ENCODE peak calls at places on chromosome 5, in nine cellular contexts. One of them, this sample, is unnamed. For H3K9me3, the result is how much of the 10 kb centered on the place peaks cover.

GRCh38 chr5:117186751-117187150 is 612.1 kb upstream of the SEMA6A start:
- DNase-seq in endodermal cell: no peak
- DNase-seq in upper lobe of right lung: no peak
- DNase-seq in neuronal stem cell: no peak
- DNase-seq in psoas muscle: no peak
- DNase-seq in body of pancreas: no peak
- DNase-seq in fibroblast of lung: no peak
- DNase-seq in mammary epithelial cell: no peak
- DNase-seq in suprapubic skin: no peak
- DNase-seq in this sample: no peak

GRCh38 chr5:151264113-151264512 is 11.1 kb downstream of the GM2A start:
- DNase-seq in psoas muscle: no peak
- DNase-seq in endodermal cell: no peak
- DNase-seq in body of pancreas: no peak
- DNase-seq in neuronal stem cell: no peak
- DNase-seq in suprapubic skin: no peak
- DNase-seq in mammary epithelial cell: peak
- DNase-seq in upper lobe of right lung: no peak
- DNase-seq in fibroblast of lung: peak
- DNase-seq in this sample: no peak

GRCh38 chr5:14721990-14722656 is 57.6 kb downstream of the OTULIN start:
- DNase-seq in suprapubic skin: no peak
- DNase-seq in psoas muscle: no peak
- DNase-seq in neuronal stem cell: no peak
- DNase-seq in fibroblast of lung: no peak
- DNase-seq in upper lobe of right lung: no peak
- DNase-seq in mammary epithelial cell: no peak
- DNase-seq in body of pancreas: no peak
- DNase-seq in endodermal cell: no peak
- DNase-seq in this sample: no peak

GRCh38 chr5:98296426-98296825 is 477.0 kb upstream of the RGMB start:
- DNase-seq in body of pancreas: no peak
- DNase-seq in upper lobe of right lung: no peak
- DNase-seq in endodermal cell: no peak
- DNase-seq in mammary epithelial cell: peak
- DNase-seq in fibroblast of lung: peak
- DNase-seq in neuronal stem cell: no peak
- DNase-seq in suprapubic skin: no peak
- DNase-seq in psoas muscle: no peak
- DNase-seq in this sample: no peak

GRCh38 chr5:132760601-132761317 is 13.5 kb downstream of the CCNI2 start:
- DNase-seq in fibroblast of lung: no peak
- DNase-seq in mammary epithelial cell: no peak
- DNase-seq in endodermal cell: peak
- DNase-seq in suprapubic skin: peak
- DNase-seq in psoas muscle: no peak
- DNase-seq in neuronal stem cell: no peak
- DNase-seq in body of pancreas: no peak
- DNase-seq in upper lobe of right lung: no peak
- DNase-seq in this sample: no peak

GRCh38 chr5:59123595-59124561 is 541.0 kb downstream of the RAB3C start:
- DNase-seq in body of pancreas: no peak
- DNase-seq in mammary epithelial cell: no peak
- DNase-seq in endodermal cell: no peak
- DNase-seq in fibroblast of lung: no peak
- DNase-seq in neuronal stem cell: no peak
- DNase-seq in upper lobe of right lung: no peak
- DNase-seq in psoas muscle: no peak
- DNase-seq in suprapubic skin: no peak
- DNase-seq in this sample: no peak

GRCh38 chr5:88144219-88145040 is 124.2 kb downstream of the TMEM161B start:
- DNase-seq in suprapubic skin: no peak
- DNase-seq in body of pancreas: no peak
- DNase-seq in mammary epithelial cell: no peak
- DNase-seq in neuronal stem cell: peak
- DNase-seq in endodermal cell: peak
- DNase-seq in fibroblast of lung: no peak
- DNase-seq in psoas muscle: peak
- DNase-seq in upper lobe of right lung: no peak
- DNase-seq in this sample: no peak

GRCh38 chr5:66818935-66819328 is 222.7 kb downstream of the MAST4 start:
- DNase-seq in body of pancreas: no peak
- DNase-seq in mammary epithelial cell: no peak
- DNase-seq in upper lobe of right lung: no peak
- DNase-seq in endodermal cell: no peak
- DNase-seq in fibroblast of lung: no peak
- DNase-seq in suprapubic skin: no peak
- DNase-seq in neuronal stem cell: no peak
- DNase-seq in psoas muscle: no peak
- DNase-seq in this sample: no peak

GRCh38 chr5:2182020-2182419 is 299.3 kb upstream of the IRX4 start:
- DNase-seq in psoas muscle: no peak
- DNase-seq in upper lobe of right lung: no peak
- DNase-seq in fibroblast of lung: no peak
- DNase-seq in body of pancreas: no peak
- DNase-seq in neuronal stem cell: no peak
- DNase-seq in endodermal cell: no peak
- DNase-seq in mammary epithelial cell: no peak
- DNase-seq in suprapubic skin: no peak
- DNase-seq in this sample: no peak

GRCh38 chr5:2180456-2180855 is 297.7 kb upstream of the IRX4 start:
- DNase-seq in mammary epithelial cell: no peak
- DNase-seq in body of pancreas: no peak
- DNase-seq in fibroblast of lung: no peak
- DNase-seq in suprapubic skin: no peak
- DNase-seq in upper lobe of right lung: no peak
- DNase-seq in neuronal stem cell: no peak
- DNase-seq in psoas muscle: no peak
- DNase-seq in endodermal cell: no peak
- DNase-seq in this sample: peak

GRCh38 chr5:2179861-2180260 is 297.1 kb upstream of the IRX4 start:
- DNase-seq in suprapubic skin: no peak
- DNase-seq in fibroblast of lung: no peak
- DNase-seq in upper lobe of right lung: no peak
- DNase-seq in body of pancreas: no peak
- DNase-seq in psoas muscle: no peak
- DNase-seq in endodermal cell: no peak
- DNase-seq in neuronal stem cell: no peak
- DNase-seq in mammary epithelial cell: no peak
- DNase-seq in this sample: no peak

GRCh38 chr5:2183154-2184023 is 300.7 kb upstream of the IRX4 start:
- DNase-seq in suprapubic skin: no peak
- DNase-seq in fibroblast of lung: no peak
- DNase-seq in psoas muscle: no peak
- DNase-seq in body of pancreas: no peak
- DNase-seq in mammary epithelial cell: no peak
- DNase-seq in upper lobe of right lung: no peak
- DNase-seq in endodermal cell: peak
- DNase-seq in neuronal stem cell: no peak
- DNase-seq in this sample: no peak

DNA sequence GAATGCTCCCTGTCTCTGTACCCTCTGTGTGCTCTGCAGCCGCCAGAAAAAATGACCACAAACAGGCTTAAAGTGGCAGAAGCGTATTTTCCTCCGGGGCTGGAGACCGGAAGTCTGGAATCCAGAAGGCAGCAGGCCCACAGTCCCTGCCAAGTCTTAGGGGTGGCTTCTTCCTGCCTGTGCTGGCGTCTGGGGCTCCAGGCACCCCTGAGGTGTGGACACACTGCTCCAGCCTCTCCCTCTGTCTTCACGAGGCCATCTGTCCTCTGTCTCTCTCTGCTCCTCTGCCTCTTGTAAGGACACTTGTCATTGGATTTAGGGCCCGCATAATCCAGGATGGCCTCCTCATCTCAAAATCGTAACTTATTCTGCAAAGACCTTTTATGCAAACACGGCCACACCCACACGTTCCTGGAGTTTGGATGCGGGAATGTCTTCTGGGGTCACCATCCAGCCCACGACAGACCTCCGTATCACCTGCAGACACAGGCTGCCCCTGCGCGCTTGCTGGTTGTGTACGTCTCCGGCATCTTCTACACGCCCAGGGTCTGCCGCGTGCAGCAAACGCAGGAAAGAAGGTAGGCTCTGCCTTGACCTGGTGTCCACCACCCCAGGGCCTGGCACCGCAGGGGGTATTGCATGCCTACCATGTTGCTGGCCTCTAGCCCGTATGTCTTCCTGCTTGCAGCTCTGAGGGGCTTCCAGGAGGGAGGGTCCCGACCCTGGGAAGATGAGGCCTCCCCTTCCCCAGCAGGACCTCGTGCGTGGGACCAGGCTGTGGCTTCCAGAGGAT is 298.6 kb upstream of the IRX4 start:
- DNase-seq in mammary epithelial cell: no peak
- DNase-seq in fibroblast of lung: no peak
- DNase-seq in endodermal cell: no peak
- DNase-seq in suprapubic skin: no peak
- DNase-seq in upper lobe of right lung: no peak
- DNase-seq in neuronal stem cell: no peak
- DNase-seq in psoas muscle: no peak
- DNase-seq in body of pancreas: no peak
- DNase-seq in this sample: no peak
- H3K9me3 ChIP-seq in mammary epithelial cell: under half
- H3K9me3 ChIP-seq in fibroblast of lung: under half
- H3K9me3 ChIP-seq in endodermal cell: under half
- H3K9me3 ChIP-seq in suprapubic skin: under half
- H3K9me3 ChIP-seq in upper lobe of right lung: under half
- H3K9me3 ChIP-seq in neuronal stem cell: under half
- H3K9me3 ChIP-seq in psoas muscle: under half
- H3K9me3 ChIP-seq in body of pancreas: under half
- H3K9me3 ChIP-seq in this sample: under half

DNA sequence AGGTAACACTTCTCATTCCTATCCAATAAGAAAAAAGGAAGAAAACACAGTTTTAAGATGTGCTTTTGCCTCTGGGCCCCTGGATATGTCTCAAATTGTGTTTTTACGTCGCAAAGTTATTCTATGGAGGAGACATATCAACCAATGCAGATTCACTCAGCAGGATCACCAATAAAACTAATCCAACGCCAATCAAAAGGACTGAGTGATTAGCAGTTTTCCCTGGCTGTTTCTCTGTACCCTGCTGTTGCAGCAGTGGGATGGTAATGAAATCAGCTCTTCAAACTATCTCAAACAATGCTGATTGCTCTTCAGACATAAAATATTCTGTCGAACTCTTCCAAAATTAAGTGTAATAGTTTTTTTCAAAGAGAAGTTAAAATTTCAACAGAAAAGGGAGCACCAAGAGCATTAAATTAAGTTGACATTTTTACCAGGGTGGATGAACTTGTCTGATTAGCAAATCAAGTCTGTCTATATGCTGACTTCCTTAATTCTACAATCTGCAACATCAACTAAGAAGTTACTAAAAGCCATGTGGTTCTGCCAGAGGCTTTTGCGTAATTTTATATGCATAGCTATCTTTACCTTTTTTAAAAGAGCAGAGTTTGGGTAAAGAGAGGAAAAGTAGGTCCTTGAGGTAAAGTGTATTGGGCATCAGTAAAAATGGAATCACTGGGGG is 9.7 kb upstream of the HK3 start:
- DNase-seq in suprapubic skin: no peak
- DNase-seq in endodermal cell: no peak
- DNase-seq in body of pancreas: no peak
- DNase-seq in upper lobe of right lung: no peak
- DNase-seq in neuronal stem cell: no peak
- DNase-seq in mammary epithelial cell: no peak
- DNase-seq in psoas muscle: no peak
- DNase-seq in fibroblast of lung: no peak
- DNase-seq in this sample: no peak
- H3K9me3 ChIP-seq in suprapubic skin: under half
- H3K9me3 ChIP-seq in endodermal cell: under half
- H3K9me3 ChIP-seq in body of pancreas: under half
- H3K9me3 ChIP-seq in upper lobe of right lung: under half
- H3K9me3 ChIP-seq in neuronal stem cell: under half
- H3K9me3 ChIP-seq in mammary epithelial cell: under half
- H3K9me3 ChIP-seq in psoas muscle: under half
- H3K9me3 ChIP-seq in fibroblast of lung: under half
- H3K9me3 ChIP-seq in this sample: under half

GRCh38 chr5:38376404-38376803 is 118.0 kb downstream of the EGFLAM start:
- DNase-seq in body of pancreas: no peak
- DNase-seq in upper lobe of right lung: no peak
- DNase-seq in psoas muscle: no peak
- DNase-seq in suprapubic skin: no peak
- DNase-seq in endodermal cell: no peak
- DNase-seq in neuronal stem cell: no peak
- DNase-seq in mammary epithelial cell: no peak
- DNase-seq in fibroblast of lung: no peak
- DNase-seq in this sample: no peak

GRCh38 chr5:38381361-38381760 is 123.0 kb downstream of the EGFLAM start:
- DNase-seq in endodermal cell: no peak
- DNase-seq in fibroblast of lung: no peak
- DNase-seq in suprapubic skin: no peak
- DNase-seq in mammary epithelial cell: no peak
- DNase-seq in neuronal stem cell: no peak
- DNase-seq in body of pancreas: no peak
- DNase-seq in upper lobe of right lung: no peak
- DNase-seq in psoas muscle: no peak
- DNase-seq in this sample: no peak

GRCh38 chr5:38378579-38378978 is 120.2 kb downstream of the EGFLAM start:
- DNase-seq in upper lobe of right lung: no peak
- DNase-seq in mammary epithelial cell: no peak
- DNase-seq in fibroblast of lung: no peak
- DNase-seq in neuronal stem cell: no peak
- DNase-seq in suprapubic skin: no peak
- DNase-seq in psoas muscle: no peak
- DNase-seq in endodermal cell: no peak
- DNase-seq in body of pancreas: no peak
- DNase-seq in this sample: no peak

GRCh38 chr5:38380522-38380921 is 122.2 kb downstream of the EGFLAM start:
- DNase-seq in fibroblast of lung: no peak
- DNase-seq in upper lobe of right lung: no peak
- DNase-seq in endodermal cell: no peak
- DNase-seq in suprapubic skin: no peak
- DNase-seq in body of pancreas: no peak
- DNase-seq in psoas muscle: no peak
- DNase-seq in mammary epithelial cell: no peak
- DNase-seq in neuronal stem cell: no peak
- DNase-seq in this sample: no peak

DNA sequence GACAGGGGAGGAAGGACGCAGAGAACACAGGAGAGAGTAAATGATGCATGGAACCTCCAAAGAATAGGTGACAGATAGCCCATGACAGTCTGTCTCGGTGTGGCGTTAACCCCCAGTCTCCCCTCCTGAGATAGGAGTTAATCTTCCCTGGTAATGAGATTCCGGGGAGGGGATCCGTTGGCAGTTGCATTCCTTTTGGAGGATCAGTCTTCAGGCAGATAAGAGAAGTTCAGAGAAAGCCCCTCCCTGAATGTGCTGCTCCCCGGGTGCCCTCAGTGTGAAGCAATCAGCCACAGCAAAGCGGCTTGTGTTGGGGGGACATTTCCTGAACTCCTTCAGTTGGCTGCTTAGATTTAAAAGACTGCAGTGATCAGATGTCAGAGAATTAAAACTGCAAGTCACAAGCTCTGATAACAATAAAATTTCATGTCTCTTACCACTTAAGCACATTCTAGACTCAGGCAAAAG is 121.0 kb downstream of the EGFLAM start:
- DNase-seq in neuronal stem cell: peak
- DNase-seq in upper lobe of right lung: no peak
- DNase-seq in endodermal cell: peak
- DNase-seq in fibroblast of lung: no peak
- DNase-seq in body of pancreas: no peak
- DNase-seq in mammary epithelial cell: no peak
- DNase-seq in psoas muscle: no peak
- DNase-seq in suprapubic skin: no peak
- DNase-seq in this sample: no peak
- H3K9me3 ChIP-seq in neuronal stem cell: under half
- H3K9me3 ChIP-seq in upper lobe of right lung: under half
- H3K9me3 ChIP-seq in endodermal cell: under half
- H3K9me3 ChIP-seq in fibroblast of lung: under half
- H3K9me3 ChIP-seq in body of pancreas: under half
- H3K9me3 ChIP-seq in mammary epithelial cell: under half
- H3K9me3 ChIP-seq in psoas muscle: under half
- H3K9me3 ChIP-seq in suprapubic skin: under half
- H3K9me3 ChIP-seq in this sample: under half

GRCh38 chr5:180852510-180852909 is 8.6 kb downstream of the ZFP62 start:
- DNase-seq in neuronal stem cell: no peak
- DNase-seq in body of pancreas: no peak
- DNase-seq in suprapubic skin: no peak
- DNase-seq in upper lobe of right lung: no peak
- DNase-seq in mammary epithelial cell: no peak
- DNase-seq in endodermal cell: no peak
- DNase-seq in fibroblast of lung: no peak
- DNase-seq in psoas muscle: no peak
- DNase-seq in this sample: no peak

GRCh38 chr5:180849827-180850226 is 11.2 kb downstream of the ZFP62 start:
- DNase-seq in neuronal stem cell: no peak
- DNase-seq in endodermal cell: no peak
- DNase-seq in body of pancreas: no peak
- DNase-seq in upper lobe of right lung: no peak
- DNase-seq in psoas muscle: no peak
- DNase-seq in mammary epithelial cell: no peak
- DNase-seq in fibroblast of lung: no peak
- DNase-seq in suprapubic skin: no peak
- DNase-seq in this sample: no peak

GRCh38 chr5:180850434-180851078 is 10.5 kb downstream of the ZFP62 start:
- DNase-seq in psoas muscle: no peak
- DNase-seq in body of pancreas: no peak
- DNase-seq in neuronal stem cell: no peak
- DNase-seq in upper lobe of right lung: no peak
- DNase-seq in mammary epithelial cell: no peak
- DNase-seq in suprapubic skin: no peak
- DNase-seq in endodermal cell: no peak
- DNase-seq in fibroblast of lung: no peak
- DNase-seq in this sample: no peak

GRCh38 chr5:180853121-180853520 is 8.0 kb downstream of the ZFP62 start:
- DNase-seq in suprapubic skin: no peak
- DNase-seq in mammary epithelial cell: no peak
- DNase-seq in upper lobe of right lung: no peak
- DNase-seq in fibroblast of lung: no peak
- DNase-seq in endodermal cell: no peak
- DNase-seq in body of pancreas: no peak
- DNase-seq in neuronal stem cell: no peak
- DNase-seq in psoas muscle: no peak
- DNase-seq in this sample: no peak

DNA sequence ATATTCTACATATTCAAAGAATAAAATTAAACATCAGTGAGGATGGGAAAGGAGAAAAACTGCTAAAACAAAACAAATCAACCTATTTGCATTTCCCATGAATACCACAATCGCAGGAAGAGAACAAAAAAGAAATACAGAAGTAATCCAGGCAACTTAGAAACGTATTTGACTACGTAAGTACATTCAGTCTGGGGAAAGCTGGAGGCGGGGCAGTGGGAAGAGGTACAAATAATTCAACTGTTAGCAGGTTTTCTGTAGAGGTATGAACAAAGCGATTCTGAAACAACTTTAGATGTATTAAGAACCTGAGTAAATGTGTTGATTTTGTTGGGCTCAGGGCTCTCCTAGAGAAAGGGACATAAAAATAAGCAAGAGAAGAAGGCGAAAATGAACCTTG is 7.6 kb downstream of the ZFP62 start:
- DNase-seq in body of pancreas: no peak
- DNase-seq in mammary epithelial cell: no peak
- DNase-seq in suprapubic skin: no peak
- DNase-seq in neuronal stem cell: no peak
- DNase-seq in upper lobe of right lung: no peak
- DNase-seq in fibroblast of lung: no peak
- DNase-seq in endodermal cell: no peak
- DNase-seq in psoas muscle: no peak
- DNase-seq in this sample: no peak
- H3K9me3 ChIP-seq in body of pancreas: under half
- H3K9me3 ChIP-seq in mammary epithelial cell: under half
- H3K9me3 ChIP-seq in suprapubic skin: under half
- H3K9me3 ChIP-seq in neuronal stem cell: under half
- H3K9me3 ChIP-seq in upper lobe of right lung: under half
- H3K9me3 ChIP-seq in fibroblast of lung: under half
- H3K9me3 ChIP-seq in endodermal cell: half or more
- H3K9me3 ChIP-seq in psoas muscle: under half
- H3K9me3 ChIP-seq in this sample: under half